ENCODE peak calls at places on chromosomes 3 and 15, in four cellular contexts. One of them, this sample, is unnamed.

GRCh38 chr3:72275296-72275820 is 490.4 kb upstream of the PROK2 start:
- DNase-seq in heart right ventricle: no peak
- DNase-seq in uterus: no peak
- DNase-seq in cardiac fibroblast: no peak
- DNase-seq in this sample: no peak

GRCh38 chr15:81303241-81304225 is 20.4 kb downstream of the STARD5 start:
- DNase-seq in heart right ventricle: no peak
- DNase-seq in uterus: no peak
- DNase-seq in cardiac fibroblast: peak
- DNase-seq in this sample: no peak

GRCh38 chr3:190117995-190118394 is 2.7 kb downstream of the P3H2 start:
- DNase-seq in heart right ventricle: no peak
- DNase-seq in uterus: no peak
- DNase-seq in cardiac fibroblast: no peak
- DNase-seq in this sample: no peak

GRCh38 chr15:63052961-63053698 is 10.6 kb downstream of the TPM1 start:
- DNase-seq in heart right ventricle: peak
- DNase-seq in uterus: peak
- DNase-seq in cardiac fibroblast: peak
- DNase-seq in this sample: no peak

GRCh38 chr3:118775021-118775420 is 259.6 kb downstream of the IGSF11 start:
- DNase-seq in heart right ventricle: no peak
- DNase-seq in uterus: no peak
- DNase-seq in cardiac fibroblast: no peak
- DNase-seq in this sample: no peak

GRCh38 chr15:29699791-29700190 is 122.5 kb downstream of the TJP1 start:
- DNase-seq in heart right ventricle: no peak
- DNase-seq in uterus: no peak
- DNase-seq in cardiac fibroblast: no peak
- DNase-seq in this sample: no peak

GRCh38 chr3:141228385-141228784 is 3.2 kb upstream of the PXYLP1 start:
- DNase-seq in heart right ventricle: no peak
- DNase-seq in uterus: no peak
- DNase-seq in cardiac fibroblast: no peak
- DNase-seq in this sample: no peak

GRCh38 chr15:65982941-65983340 is 113.7 kb downstream of the RAB11A start:
- DNase-seq in heart right ventricle: no peak
- DNase-seq in uterus: no peak
- DNase-seq in cardiac fibroblast: no peak
- DNase-seq in this sample: no peak

GRCh38 chr3:115659253-115659652 is 35.9 kb downstream of the GAP43 start:
- DNase-seq in heart right ventricle: no peak
- DNase-seq in uterus: no peak
- DNase-seq in cardiac fibroblast: no peak
- DNase-seq in this sample: no peak

GRCh38 chr3:58824777-58825176 is 158.2 kb upstream of the FAM3D start:
- DNase-seq in heart right ventricle: no peak
- DNase-seq in uterus: no peak
- DNase-seq in cardiac fibroblast: no peak
- DNase-seq in this sample: no peak

GRCh38 chr15:41513282-41514227 is at the start of gene LTK:
- DNase-seq in heart right ventricle: no peak
- DNase-seq in uterus: peak
- DNase-seq in cardiac fibroblast: no peak
- DNase-seq in this sample: no peak

GRCh38 chr3:52786330-52787215 is 8.0 kb upstream of the ITIH3 start:
- DNase-seq in heart right ventricle: no peak
- DNase-seq in uterus: no peak
- DNase-seq in cardiac fibroblast: no peak
- DNase-seq in this sample: no peak

GRCh38 chr3:14915636-14916222 is 31.7 kb upstream of the NR2C2 start:
- DNase-seq in heart right ventricle: no peak
- DNase-seq in uterus: no peak
- DNase-seq in cardiac fibroblast: peak
- DNase-seq in this sample: no peak
- TF ChIP-seq CTCF in heart right ventricle: peak
- TF ChIP-seq CTCF in uterus: peak
- TF ChIP-seq CTCF in cardiac fibroblast: peak
- TF ChIP-seq CTCF in this sample: no peak

DNA sequence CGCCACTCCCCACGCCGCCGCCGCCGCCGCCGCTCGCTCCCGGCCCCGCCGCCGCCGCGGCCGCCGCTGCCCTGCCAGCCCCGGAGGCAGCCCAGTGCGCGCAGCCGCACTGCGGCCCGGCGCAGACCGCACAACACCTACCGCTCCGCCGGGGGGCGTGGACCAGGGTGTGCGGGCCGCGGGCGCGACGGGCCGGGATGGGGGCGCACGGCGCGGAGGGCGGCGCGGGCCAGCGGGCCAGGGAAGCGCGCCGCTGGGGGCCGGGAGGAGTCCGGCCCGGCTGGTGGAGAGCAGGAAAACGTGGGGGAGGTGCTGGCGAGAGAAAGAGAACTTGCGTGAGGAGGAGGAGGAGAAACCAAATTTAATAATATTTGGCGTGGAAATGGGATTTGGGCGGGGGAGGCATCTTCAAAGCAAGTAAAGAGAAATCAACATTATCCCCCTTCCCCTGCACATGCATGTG is at the start of gene RFX7:
- DNase-seq in heart right ventricle: peak
- DNase-seq in uterus: peak
- DNase-seq in cardiac fibroblast: peak
- DNase-seq in this sample: peak
- TF ChIP-seq CTCF in heart right ventricle: no peak
- TF ChIP-seq CTCF in uterus: peak
- TF ChIP-seq CTCF in cardiac fibroblast: no peak
- TF ChIP-seq CTCF in this sample: no peak

DNA sequence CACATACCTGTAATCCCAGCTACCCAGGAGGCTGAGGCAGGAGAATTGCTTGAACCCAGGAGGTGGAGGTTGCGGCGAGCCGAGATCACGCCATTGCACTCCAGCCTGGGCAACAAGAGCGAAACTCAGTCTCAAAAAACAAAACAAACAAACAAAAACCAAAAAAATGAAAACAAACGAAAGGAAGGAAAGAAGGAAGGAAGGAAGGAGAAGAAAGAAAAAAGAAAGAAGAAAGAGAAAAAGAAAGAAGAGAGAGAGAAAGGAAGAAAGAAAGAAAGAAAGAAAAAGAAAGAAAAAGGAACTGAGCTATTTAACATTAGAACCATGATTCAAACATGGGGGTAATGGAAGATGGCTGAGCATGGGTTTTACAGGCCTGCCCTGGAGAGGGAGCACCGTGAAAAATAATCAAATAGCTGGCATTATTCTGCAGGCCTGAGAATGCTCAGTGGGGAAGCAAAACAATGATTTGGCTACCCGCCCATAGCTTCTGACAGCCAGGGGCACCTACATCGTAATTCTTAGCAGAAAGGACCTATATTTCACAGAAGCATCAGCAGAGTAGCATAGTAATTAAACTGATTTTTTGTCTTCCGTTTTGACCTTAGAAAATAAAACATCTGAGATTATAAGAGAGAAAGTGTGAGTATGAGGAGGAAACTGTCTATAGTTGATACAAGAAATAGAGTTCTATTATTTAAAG is 37.7 kb downstream of the BFSP2 start:
- DNase-seq in heart right ventricle: no peak
- DNase-seq in uterus: no peak
- DNase-seq in cardiac fibroblast: peak
- DNase-seq in this sample: no peak
- TF ChIP-seq CTCF in heart right ventricle: peak
- TF ChIP-seq CTCF in uterus: peak
- TF ChIP-seq CTCF in cardiac fibroblast: no peak
- TF ChIP-seq CTCF in this sample: no peak

DNA sequence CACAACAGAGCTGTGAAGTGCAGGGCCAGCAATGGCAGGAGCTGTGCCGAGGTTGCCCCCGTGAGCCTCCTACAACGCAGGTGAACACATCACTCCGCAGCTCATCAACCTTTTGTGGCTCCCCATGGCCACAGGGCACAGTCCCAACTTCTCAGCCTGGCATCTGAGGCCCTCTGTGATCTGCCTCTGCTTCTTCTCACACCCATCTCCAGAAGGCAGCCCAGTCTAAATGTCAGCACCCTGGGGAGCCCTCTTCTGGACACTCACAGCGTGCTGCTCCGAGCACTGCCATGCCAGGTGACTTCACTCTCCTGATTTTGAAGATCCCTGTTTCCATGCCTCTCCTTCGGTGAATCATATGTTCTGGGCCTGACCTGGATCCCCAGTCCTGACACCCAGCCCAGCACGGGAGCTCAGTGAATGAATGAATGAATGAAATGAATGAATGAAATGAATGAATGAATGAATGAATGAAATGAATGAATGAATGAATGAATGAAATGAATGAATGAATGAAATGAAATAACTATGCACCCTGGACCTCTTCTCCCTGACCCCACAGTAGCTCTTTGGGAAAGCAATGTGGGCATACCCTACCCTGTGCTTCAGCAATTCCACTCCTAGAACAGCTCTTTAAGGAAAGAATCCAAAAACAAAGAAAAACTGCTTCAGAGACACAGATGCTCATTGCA is 17.9 kb upstream of the SKIC8 start:
- DNase-seq in heart right ventricle: no peak
- DNase-seq in uterus: no peak
- DNase-seq in cardiac fibroblast: peak
- DNase-seq in this sample: no peak
- TF ChIP-seq CTCF in heart right ventricle: peak
- TF ChIP-seq CTCF in uterus: no peak
- TF ChIP-seq CTCF in cardiac fibroblast: peak
- TF ChIP-seq CTCF in this sample: no peak

DNA sequence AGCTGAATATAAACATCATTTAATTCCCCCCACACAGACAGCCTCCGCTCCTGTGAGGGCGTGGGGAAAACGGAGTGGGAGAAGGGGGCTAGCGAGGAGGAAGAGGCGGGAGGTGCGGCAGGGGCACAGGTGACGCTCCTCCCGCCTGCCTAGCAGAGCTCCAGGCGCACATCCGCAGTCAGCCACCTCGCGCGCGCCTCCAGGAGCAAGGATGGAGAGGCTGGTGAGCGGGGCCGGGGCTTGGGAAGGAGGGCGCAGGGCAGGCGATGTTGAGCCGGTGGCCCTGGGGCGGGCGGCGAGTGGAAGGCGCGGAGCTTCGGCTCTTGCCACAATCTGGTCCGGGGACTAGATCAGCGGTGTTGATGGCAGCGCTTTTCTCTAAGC is at the start of gene CD200:
- DNase-seq in heart right ventricle: peak
- DNase-seq in uterus: peak
- DNase-seq in cardiac fibroblast: peak
- DNase-seq in this sample: peak
- TF ChIP-seq CTCF in heart right ventricle: no peak
- TF ChIP-seq CTCF in uterus: no peak
- TF ChIP-seq CTCF in cardiac fibroblast: no peak
- TF ChIP-seq CTCF in this sample: no peak

GRCh38 chr15:31378363-31378903 is 51.8 kb downstream of the KLF13 start:
- DNase-seq in heart right ventricle: no peak
- DNase-seq in uterus: no peak
- DNase-seq in cardiac fibroblast: no peak
- DNase-seq in this sample: no peak

GRCh38 chr15:31375772-31376171 is 49.1 kb downstream of the KLF13 start:
- DNase-seq in heart right ventricle: no peak
- DNase-seq in uterus: no peak
- DNase-seq in cardiac fibroblast: no peak
- DNase-seq in this sample: no peak

GRCh38 chr15:31376511-31376910 is 49.9 kb downstream of the KLF13 start:
- DNase-seq in heart right ventricle: no peak
- DNase-seq in uterus: no peak
- DNase-seq in cardiac fibroblast: no peak
- DNase-seq in this sample: no peak

GRCh38 chr15:31379042-31379441 is 52.4 kb downstream of the KLF13 start:
- DNase-seq in heart right ventricle: no peak
- DNase-seq in uterus: no peak
- DNase-seq in cardiac fibroblast: no peak
- DNase-seq in this sample: no peak

GRCh38 chr15:31377030-31377429 is 50.4 kb downstream of the KLF13 start:
- DNase-seq in heart right ventricle: no peak
- DNase-seq in uterus: no peak
- DNase-seq in cardiac fibroblast: no peak
- DNase-seq in this sample: no peak
- TF ChIP-seq CTCF in heart right ventricle: no peak
- TF ChIP-seq CTCF in uterus: no peak
- TF ChIP-seq CTCF in cardiac fibroblast: no peak
- TF ChIP-seq CTCF in this sample: no peak